ENCODE peak calls at places on chromosomes 1 and 21, in eight cellular contexts. W is tibial nerve, A is body of pancreas, D is IMR-90, G is A549, X is HepG2, P is heart left ventricle, O is HCT116. U is an unnamed sample.

GRCh38 chr1:156284762-156285161 is 637 bp downstream of the TMEM79 start:
- DNase-seq in G (no peak), O (no peak), X (no peak), A (no peak), D (no peak), P (no peak), W (no peak), U (no peak)

GRCh38 chr1:185594786-185595410 is 139.3 kb upstream of the HMCN1 start:
- DNase-seq in P (no peak), D (no peak), A (no peak), O (no peak), W (no peak), X (no peak), G (no peak), U (no peak)

GRCh38 chr1:195939844-195940243 is 668.4 kb downstream of the KCNT2 start:
- DNase-seq in X (no peak), P (no peak), A (no peak), D (no peak), O (no peak), W (no peak), G (no peak), U (no peak)

GRCh38 chr1:162632234-162632666 is at the start of gene DDR2:
- DNase-seq in D (peak; percentile 96), P (peak; percentile 65), A (peak; percentile 59), W (peak; percentile 92), G (no peak), O (no peak), X (no peak), U (peak; percentile 74)

GRCh38 chr21:33993286-33994231 is 78.0 kb upstream of the ATP5PO start:
- DNase-seq in P (peak; percentile 31), X (no peak), A (peak; percentile 38), O (no peak), G (no peak), W (no peak), D (no peak), U (peak; percentile 23)

GRCh38 chr1:40929145-40929544 is 50.4 kb upstream of the CTPS1 start:
- DNase-seq in O (no peak), X (no peak), G (no peak), P (no peak), W (no peak), A (no peak), D (peak; percentile 51), U (no peak)

GRCh38 chr1:42931911-42932422 is 26.7 kb downstream of the SLC2A1 start:
- DNase-seq in D (no peak), O (no peak), G (no peak), W (no peak), X (no peak), P (peak; percentile 50), A (peak; percentile 70), U (peak; percentile 41)

GRCh38 chr1:115669002-115669673 is 27.4 kb downstream of the VANGL1 start:
- DNase-seq in D (peak; percentile 91), P (no peak), X (peak; percentile 23), O (peak; percentile 69), G (no peak), W (no peak), A (no peak), U (no peak)

GRCh38 chr1:157776971-157777386 is at the start of gene FCRL2:
- DNase-seq in O (no peak), G (no peak), D (no peak), P (no peak), A (no peak), X (no peak), W (no peak), U (no peak)

GRCh38 chr1:105485207-105485606 is 1571.3 kb upstream of the PRMT6 start:
- DNase-seq in D (peak; percentile 58), O (no peak), W (no peak), X (no peak), P (no peak), A (no peak), G (no peak), U (no peak)

GRCh38 chr1:119387858-119388257 is 19.3 kb downstream of the HAO2 start:
- DNase-seq in G (no peak), X (no peak), O (no peak), D (no peak), W (no peak), P (no peak), A (no peak), U (no peak)

GRCh38 chr1:53821380-53821779 is 16.7 kb downstream of the NDC1 start:
- DNase-seq in G (no peak), P (no peak), W (no peak), O (no peak), D (no peak), X (no peak), A (no peak), U (no peak)

GRCh38 chr1:9630331-9631081 is 21.0 kb upstream of the PIK3CD start:
- DNase-seq in G (no peak), O (no peak), W (no peak), X (no peak), D (no peak), P (no peak), A (no peak), U (no peak)

GRCh38 chr1:224911217-224911616 is 18.3 kb upstream of the DNAH14 start:
- DNase-seq in X (no peak), W (no peak), G (no peak), D (no peak), A (no peak), P (no peak), O (no peak), U (no peak)

GRCh38 chr21:46226146-46226545 is 2.4 kb downstream of the LSS start:
- DNase-seq in D (peak; percentile 19), W (no peak), G (no peak), P (no peak), O (no peak), X (no peak), A (no peak), U (no peak)

GRCh38 chr21:41233913-41234312 is 66.0 kb downstream of the BACE2 start:
- DNase-seq in D (no peak), P (no peak), A (no peak), X (no peak), W (no peak), O (no peak), G (no peak), U (no peak)

GRCh38 chr1:53134961-53135734 is 7.3 kb downstream of the SLC1A7 start:
- DNase-seq in P (no peak), X (no peak), W (no peak), G (no peak), D (peak; percentile 89), O (no peak), A (peak; percentile 40), U (peak; percentile 57)

GRCh38 chr1:71859806-71860205 is 422.5 kb downstream of the NEGR1 start:
- DNase-seq in X (no peak), D (no peak), P (no peak), G (no peak), O (no peak), A (no peak), W (no peak), U (no peak)

GRCh38 chr1:54490361-54491248 is 57.4 kb upstream of the ACOT11 start:
- DNase-seq in X (no peak), P (peak; percentile 43), A (peak; percentile 24), O (no peak), W (no peak), G (no peak), D (no peak), U (peak; percentile 71)

GRCh38 chr1:217907504-217907903 is 276.4 kb downstream of the SPATA17 start:
- DNase-seq in X (no peak), O (no peak), A (no peak), P (no peak), W (no peak), G (peak; percentile 8), D (peak; percentile 12), U (no peak)

GRCh38 chr1:25088946-25089345 is 143.4 kb downstream of the SYF2 start:
- DNase-seq in D (no peak), A (no peak), X (no peak), W (no peak), O (no peak), G (no peak), P (no peak), U (no peak)

GRCh38 chr1:69305621-69306020 is 262.1 kb upstream of the LRRC7 start:
- DNase-seq in O (peak; percentile 18), W (no peak), D (no peak), P (no peak), X (peak; percentile 2), G (no peak), A (no peak), U (no peak)

GRCh38 chr1:173420330-173420806 is 56.8 kb upstream of the PRDX6 start:
- DNase-seq in X (peak; percentile 64), D (peak; percentile 83), G (peak; percentile 31), P (peak; percentile 56), W (peak; percentile 46), O (peak; percentile 76), A (peak; percentile 73), U (peak; percentile 79)
- H3K27ac ChIP-seq in X (no peak overlapping the region), D (peak overlapping the region; percentile 40), G (peak overlapping the region; percentile 31), P (peak overlapping the region; percentile 26), W (no peak overlapping the region), O (no peak overlapping the region), A (no peak overlapping the region), U (no peak overlapping the region)

GRCh38 chr1:103362348-103363007 is 163.0 kb upstream of the RNPC3 start:
- DNase-seq in W (no peak), G (no peak), X (no peak), A (no peak), D (no peak), P (no peak), O (no peak), U (no peak)
- TF ChIP-seq POLR2A in W (no peak), G (no peak), X (no peak), A (no peak), D (no peak), P (no peak), O (no peak), U (no peak)

GRCh38 chr1:113811888-113812660 is at the start of gene RSBN1:
- DNase-seq in A (peak; percentile 99), W (peak; percentile 96), O (peak; percentile 98), P (peak; percentile 99), G (peak; percentile 85), D (peak; percentile 99), X (peak; percentile 97), U (peak; percentile 99)
- TF ChIP-seq CTCF in A (no peak), W (no peak), O (no peak), P (no peak), G (no peak), D (no peak), X (no peak), U (no peak)

GRCh38 chr1:230121950-230122349 is 54.9 kb downstream of the GALNT2 start:
- DNase-seq in A (peak; percentile 59), O (no peak), X (no peak), P (no peak), D (no peak), G (no peak), W (no peak), U (no peak)
- H3K27ac ChIP-seq in A (peak overlapping the region; percentile 18), O (no peak overlapping the region), X (no peak overlapping the region), P (no peak overlapping the region), D (no peak overlapping the region), G (no peak overlapping the region), W (no peak overlapping the region), U (no peak overlapping the region)